ENCODE peak calls at places on chromosomes 4 and X, in nine cellular contexts. One of them, this sample, is unnamed.

GRCh38 chrX:140510895-140511295 is 6.0 kb upstream of the SOX3 start:
- DNase-seq in HEK293T: no peak
- DNase-seq in memory B cell: no peak
- DNase-seq in cardiac fibroblast: no peak
- DNase-seq in choroid plexus epithelial cell: no peak
- DNase-seq in activated CD4-positive, alpha-beta T cell treated with anti-CD3 and anti-CD28 coated beads, Interleukin-2, amount 50 U/mL, for 24 hours: no peak
- DNase-seq in AML-193: no peak
- DNase-seq in EH: no peak
- DNase-seq in mammary epithelial cell: no peak
- DNase-seq in this sample: no peak

GRCh38 chr4:18938343-18939109 is 917.0 kb upstream of the LCORL start:
- DNase-seq in cardiac fibroblast: no peak
- DNase-seq in EH: no peak
- DNase-seq in mammary epithelial cell: no peak
- DNase-seq in HEK293T: no peak
- DNase-seq in AML-193: no peak
- DNase-seq in choroid plexus epithelial cell: peak
- DNase-seq in memory B cell: no peak
- DNase-seq in activated CD4-positive, alpha-beta T cell treated with anti-CD3 and anti-CD28 coated beads, Interleukin-2, amount 50 U/mL, for 24 hours: no peak
- DNase-seq in this sample: peak

GRCh38 chrX:85084770-85085393 is 81.2 kb downstream of the APOOL start:
- DNase-seq in HEK293T: peak
- DNase-seq in cardiac fibroblast: peak
- DNase-seq in EH: peak
- DNase-seq in choroid plexus epithelial cell: peak
- DNase-seq in memory B cell: no peak
- DNase-seq in mammary epithelial cell: peak
- DNase-seq in AML-193: no peak
- DNase-seq in activated CD4-positive, alpha-beta T cell treated with anti-CD3 and anti-CD28 coated beads, Interleukin-2, amount 50 U/mL, for 24 hours: no peak
- DNase-seq in this sample: peak

GRCh38 chr4:84938316-84938715 is 28.2 kb downstream of the WDFY3 start:
- DNase-seq in choroid plexus epithelial cell: peak
- DNase-seq in activated CD4-positive, alpha-beta T cell treated with anti-CD3 and anti-CD28 coated beads, Interleukin-2, amount 50 U/mL, for 24 hours: no peak
- DNase-seq in EH: peak
- DNase-seq in cardiac fibroblast: peak
- DNase-seq in mammary epithelial cell: peak
- DNase-seq in memory B cell: no peak
- DNase-seq in AML-193: no peak
- DNase-seq in HEK293T: no peak
- DNase-seq in this sample: peak

GRCh38 chrX:103792916-103793540 is 16.4 kb downstream of the PLP1 start:
- DNase-seq in cardiac fibroblast: peak
- DNase-seq in memory B cell: no peak
- DNase-seq in mammary epithelial cell: peak
- DNase-seq in activated CD4-positive, alpha-beta T cell treated with anti-CD3 and anti-CD28 coated beads, Interleukin-2, amount 50 U/mL, for 24 hours: no peak
- DNase-seq in EH: peak
- DNase-seq in AML-193: no peak
- DNase-seq in choroid plexus epithelial cell: peak
- DNase-seq in HEK293T: no peak
- DNase-seq in this sample: peak

GRCh38 chrX:47191331-47191730 is 2.3 kb upstream of the UBA1 start:
- DNase-seq in activated CD4-positive, alpha-beta T cell treated with anti-CD3 and anti-CD28 coated beads, Interleukin-2, amount 50 U/mL, for 24 hours: peak
- DNase-seq in memory B cell: peak
- DNase-seq in EH: peak
- DNase-seq in AML-193: no peak
- DNase-seq in cardiac fibroblast: peak
- DNase-seq in mammary epithelial cell: peak
- DNase-seq in HEK293T: no peak
- DNase-seq in choroid plexus epithelial cell: peak
- DNase-seq in this sample: no peak

GRCh38 chr4:182303847-182304246 is 60.6 kb downstream of the TENM3 start:
- DNase-seq in mammary epithelial cell: no peak
- DNase-seq in cardiac fibroblast: no peak
- DNase-seq in HEK293T: no peak
- DNase-seq in EH: no peak
- DNase-seq in choroid plexus epithelial cell: no peak
- DNase-seq in AML-193: no peak
- DNase-seq in activated CD4-positive, alpha-beta T cell treated with anti-CD3 and anti-CD28 coated beads, Interleukin-2, amount 50 U/mL, for 24 hours: no peak
- DNase-seq in memory B cell: no peak
- DNase-seq in this sample: no peak

GRCh38 chr4:184364100-184364921 is 110.0 kb downstream of the IRF2 start:
- DNase-seq in cardiac fibroblast: no peak
- DNase-seq in mammary epithelial cell: no peak
- DNase-seq in activated CD4-positive, alpha-beta T cell treated with anti-CD3 and anti-CD28 coated beads, Interleukin-2, amount 50 U/mL, for 24 hours: no peak
- DNase-seq in choroid plexus epithelial cell: peak
- DNase-seq in EH: no peak
- DNase-seq in memory B cell: no peak
- DNase-seq in AML-193: peak
- DNase-seq in HEK293T: no peak
- DNase-seq in this sample: no peak

GRCh38 chr4:155588437-155588836 is 78.2 kb upstream of the GUCY1A1 start:
- DNase-seq in activated CD4-positive, alpha-beta T cell treated with anti-CD3 and anti-CD28 coated beads, Interleukin-2, amount 50 U/mL, for 24 hours: no peak
- DNase-seq in cardiac fibroblast: no peak
- DNase-seq in memory B cell: no peak
- DNase-seq in AML-193: no peak
- DNase-seq in choroid plexus epithelial cell: no peak
- DNase-seq in EH: no peak
- DNase-seq in mammary epithelial cell: no peak
- DNase-seq in HEK293T: no peak
- DNase-seq in this sample: no peak

This sample was measured in amniotic epithelial cell.